ENCODE peak calls at places on chromosomes 6 and 20, in seven cellular contexts. X is sigmoid colon, N is HepG2, E is suprapubic skin, U is K562, M is stomach, S is upper lobe of left lung. L is an unnamed sample.

GRCh38 chr6:73586416-73586974 is 65.7 kb upstream of the EEF1A1 start:
- DNase-seq in X (no peak), N (no peak), E (no peak), U (no peak), M (no peak), S (no peak), L (no peak)

GRCh38 chr6:75296811-75297779 is 12.5 kb upstream of the TMEM30A start:
- DNase-seq in X (no peak), N (peak; percentile 57), E (no peak), U (peak; percentile 34), M (no peak), S (no peak), L (no peak)

GRCh38 chr6:11201015-11201414 is 31.5 kb downstream of the NEDD9 start:
- DNase-seq in X (no peak), N (no peak), E (no peak), U (no peak), M (no peak), S (no peak), L (no peak)

GRCh38 chr6:149840345-149841075 is 23.6 kb downstream of the LRP11 start:
- DNase-seq in X (peak; percentile 81), N (peak; percentile 82), E (peak; percentile 90), U (peak; percentile 72), M (peak; percentile 81), S (peak; percentile 78), L (no peak)

GRCh38 chr6:113651120-113651519 is 206.0 kb upstream of the MARCKS start:
- DNase-seq in X (no peak), N (no peak), E (no peak), U (no peak), M (no peak), S (no peak), L (no peak)

GRCh38 chr6:65707134-65707826 is at the start of gene EYS:
- DNase-seq in X (no peak), N (no peak), E (no peak), U (no peak), M (no peak), S (no peak), L (no peak)

GRCh38 chr6:26607434-26608230 is 10.9 kb downstream of the ABT1 start:
- DNase-seq in X (no peak), N (peak; percentile 72), E (no peak), U (peak; percentile 56), M (peak; percentile 39), S (peak; percentile 25), L (no peak)

GRCh38 chr6:165383323-165383722 is 73.9 kb upstream of the C6orf118 start:
- DNase-seq in X (no peak), N (no peak), E (no peak), U (no peak), M (no peak), S (no peak), L (no peak)

GRCh38 chr6:27141472-27142015 is 106.0 kb upstream of the PRSS16 start:
- DNase-seq in X (no peak), N (no peak), E (no peak), U (no peak), M (no peak), S (no peak), L (no peak)

GRCh38 chr20:6140947-6141346 is 18.1 kb upstream of the FERMT1 start:
- DNase-seq in X (no peak), N (peak; percentile 28), E (no peak), U (no peak), M (no peak), S (no peak), L (no peak)

GRCh38 chr20:2688041-2688591 is 4.5 kb upstream of the EBF4 start:
- DNase-seq in X (peak; percentile 70), N (no peak), E (no peak), U (peak; percentile 65), M (peak; percentile 66), S (peak; percentile 51), L (no peak)

DNA sequence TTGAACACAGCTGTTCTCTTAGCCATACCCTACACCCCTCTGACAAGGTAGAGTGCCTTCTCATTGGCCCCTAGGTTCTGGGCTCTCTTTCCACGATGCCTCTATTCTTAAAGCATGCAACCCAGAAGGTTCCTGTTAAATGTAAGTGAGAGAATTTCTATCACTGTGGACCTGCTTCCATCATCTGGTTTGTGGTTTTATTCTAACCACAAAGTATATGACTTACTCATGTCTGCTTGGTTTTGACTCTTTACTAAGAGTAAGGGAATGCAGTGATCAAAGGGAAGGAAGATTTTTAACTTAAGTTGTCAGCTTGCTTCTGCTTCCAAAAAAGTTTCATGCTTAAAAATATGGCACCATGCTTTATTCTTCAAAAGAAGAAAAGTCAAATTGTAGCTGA is 80.2 kb downstream of the ANKEF1 start:
- DNase-seq in X (no peak), N (no peak), E (no peak), U (no peak), M (no peak), S (no peak), L (no peak)
- TF ChIP-seq POLR2AphosphoS5 in X (no peak), N (no peak), E (no peak), U (no peak), M (no peak), S (no peak), L (no peak)

GRCh38 chr6:141347075-141347474 is 785.6 kb upstream of the GJE1 start:
- DNase-seq in X (no peak), N (no peak), E (no peak), U (no peak), M (no peak), S (no peak), L (no peak)

GRCh38 chr6:141351721-141352120 is 781.0 kb upstream of the GJE1 start:
- DNase-seq in X (no peak), N (no peak), E (no peak), U (no peak), M (no peak), S (no peak), L (no peak)

GRCh38 chr6:141349710-141350109 is 783.0 kb upstream of the GJE1 start:
- DNase-seq in X (no peak), N (no peak), E (no peak), U (no peak), M (no peak), S (no peak), L (no peak)

DNA sequence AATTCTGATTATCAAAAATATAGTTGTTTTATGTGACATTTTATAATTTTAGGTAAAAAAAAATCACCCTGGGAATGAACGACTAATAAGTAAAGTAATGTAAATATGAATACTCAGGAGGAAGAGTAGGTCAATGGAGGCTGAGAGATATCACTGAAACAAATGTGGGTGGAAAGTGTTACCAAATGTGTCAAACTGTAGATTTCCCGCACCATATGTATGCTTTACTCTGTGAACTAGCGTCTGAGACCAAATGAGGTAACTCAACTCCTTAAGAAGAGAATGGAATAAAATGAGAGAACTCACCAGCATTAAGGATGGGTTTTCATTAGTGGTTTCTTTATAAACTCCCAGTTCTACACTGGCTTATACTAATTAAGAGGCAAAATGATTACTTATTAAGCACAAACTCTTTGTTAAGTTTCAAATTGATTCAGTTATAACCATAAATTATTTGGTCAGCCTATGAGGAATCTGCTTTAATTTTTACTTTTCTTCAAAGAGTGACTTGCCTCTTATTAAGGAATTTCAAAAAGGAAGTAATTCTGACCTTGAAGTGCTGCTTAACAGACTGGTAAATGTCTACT is 784.7 kb upstream of the GJE1 start:
- DNase-seq in X (no peak), N (no peak), E (no peak), U (no peak), M (no peak), S (no peak), L (no peak)
- TF ChIP-seq EP300 in X (no peak), N (no peak), E (no peak), U (no peak), M (no peak), S (no peak), L (no peak)

GRCh38 chr20:24368253-24368652 is 101.2 kb upstream of the SYNDIG1 start:
- DNase-seq in X (no peak), N (no peak), E (no peak), U (no peak), M (no peak), S (no peak), L (peak; percentile 91)

GRCh38 chr20:24363031-24363430 is 106.4 kb upstream of the SYNDIG1 start:
- DNase-seq in X (no peak), N (no peak), E (no peak), U (no peak), M (no peak), S (no peak), L (no peak)

GRCh38 chr20:24365685-24366084 is 103.7 kb upstream of the SYNDIG1 start:
- DNase-seq in X (no peak), N (no peak), E (no peak), U (no peak), M (no peak), S (no peak), L (no peak)

GRCh38 chr20:24364464-24364863 is 105.0 kb upstream of the SYNDIG1 start:
- DNase-seq in X (no peak), N (no peak), E (no peak), U (no peak), M (no peak), S (no peak), L (no peak)

GRCh38 chr20:24366605-24367004 is 102.8 kb upstream of the SYNDIG1 start:
- DNase-seq in X (no peak), N (no peak), E (no peak), U (no peak), M (no peak), S (no peak), L (no peak)
- TF ChIP-seq POLR2AphosphoS5 in X (no peak), N (no peak), E (no peak), U (no peak), M (no peak), S (no peak), L (no peak)

GRCh38 chr6:33964387-33964786 is 160.6 kb upstream of the MLN start:
- DNase-seq in X (no peak), N (no peak), E (no peak), U (no peak), M (no peak), S (no peak), L (no peak)
- TF ChIP-seq EP300 in X (no peak), N (no peak), E (no peak), U (no peak), M (no peak), S (no peak), L (no peak)

DNA sequence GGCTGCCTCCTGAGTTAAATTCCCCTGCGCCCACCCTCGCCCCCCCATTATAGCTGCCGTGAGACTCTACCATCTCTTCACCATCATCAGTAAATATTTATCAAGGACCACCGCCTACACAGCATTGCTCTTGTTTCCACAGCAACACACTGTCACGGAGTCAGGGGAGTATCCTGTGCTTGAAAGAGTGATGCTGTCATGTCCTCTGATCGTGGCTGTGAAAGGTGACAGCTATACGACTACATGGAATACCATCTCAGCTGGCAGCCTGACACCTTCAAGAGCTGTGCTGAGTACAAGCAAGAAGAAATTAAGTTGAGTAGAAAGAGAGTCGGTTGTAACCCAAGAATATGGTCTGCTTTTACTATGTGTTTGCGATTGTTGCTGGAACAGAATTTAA is 3.4 kb downstream of the PTPRT start:
- DNase-seq in X (no peak), N (no peak), E (no peak), U (no peak), M (no peak), S (no peak), L (no peak)
- TF ChIP-seq POLR2AphosphoS5 in X (no peak), N (no peak), E (no peak), U (no peak), M (no peak), S (no peak), L (no peak)

GRCh38 chr6:2220154-2220553 is 25.3 kb downstream of the GMDS start:
- DNase-seq in X (no peak), N (no peak), E (no peak), U (no peak), M (no peak), S (no peak), L (peak; percentile 53)
- TF ChIP-seq EP300 in X (no peak), N (no peak), E (no peak), U (no peak), M (no peak), S (no peak), L (no peak)